ENCODE peak calls at places on chromosomes 7 and 10, in five cellular contexts. K is HFFc6, I is astrocyte of the cerebellum, O is breast epithelium, X is GM13976. U is an unnamed sample.

GRCh38 chr7:16915405-16915804 is 33.6 kb upstream of the AGR3 start:
- DNase-seq in K (peak), I (peak), O (no peak), X (no peak), U (no peak)

GRCh38 chr10:12709516-12709915 is 292.0 kb downstream of the CCDC3 start:
- DNase-seq in O (no peak), K (peak), I (no peak), X (no peak), U (no peak)

GRCh38 chr7:140349172-140349771 is 49.1 kb downstream of the SLC37A3 start:
- DNase-seq in K (no peak), I (peak), X (no peak), O (no peak), U (no peak)

GRCh38 chr10:29132821-29133156 is 156.1 kb upstream of the LYZL1 start:
- DNase-seq in I (no peak), X (no peak), O (no peak), K (no peak), U (no peak)

GRCh38 chr7:46859963-46860475 is 721.9 kb downstream of the TNS3 start:
- DNase-seq in K (peak), X (no peak), I (no peak), O (no peak), U (no peak)

GRCh38 chr10:61100882-61101281 is 156.9 kb upstream of the RHOBTB1 start:
- DNase-seq in X (no peak), I (no peak), O (no peak), K (no peak), U (no peak)

GRCh38 chr10:78626471-78626870 is 442.3 kb upstream of the ZMIZ1 start:
- DNase-seq in X (no peak), O (no peak), K (no peak), I (no peak), U (no peak)

GRCh38 chr7:27207348-27207985 is 7.6 kb upstream of the HOXA13 start:
- DNase-seq in X (no peak), I (no peak), K (no peak), O (no peak), U (no peak)

GRCh38 chr10:129741280-129741977 is 222.6 kb downstream of the EBF3 start:
- DNase-seq in K (no peak), X (no peak), O (peak), I (no peak), U (no peak)

GRCh38 chr7:129169171-129169643 is 19.2 kb upstream of the SMO start:
- DNase-seq in K (no peak), I (no peak), O (no peak), X (peak), U (peak)

GRCh38 chr10:88154596-88155250 is 291.3 kb downstream of the PTEN start:
- DNase-seq in K (peak), I (no peak), X (no peak), O (no peak), U (no peak)

GRCh38 chr10:69481280-69481679 is 30.0 kb downstream of the TSPAN15 start:
- DNase-seq in X (no peak), I (no peak), O (no peak), K (no peak), U (no peak)

GRCh38 chr7:21939136-21939857 is 6.4 kb downstream of the CDCA7L start:
- DNase-seq in X (peak), O (no peak), K (no peak), I (peak), U (peak)

DNA sequence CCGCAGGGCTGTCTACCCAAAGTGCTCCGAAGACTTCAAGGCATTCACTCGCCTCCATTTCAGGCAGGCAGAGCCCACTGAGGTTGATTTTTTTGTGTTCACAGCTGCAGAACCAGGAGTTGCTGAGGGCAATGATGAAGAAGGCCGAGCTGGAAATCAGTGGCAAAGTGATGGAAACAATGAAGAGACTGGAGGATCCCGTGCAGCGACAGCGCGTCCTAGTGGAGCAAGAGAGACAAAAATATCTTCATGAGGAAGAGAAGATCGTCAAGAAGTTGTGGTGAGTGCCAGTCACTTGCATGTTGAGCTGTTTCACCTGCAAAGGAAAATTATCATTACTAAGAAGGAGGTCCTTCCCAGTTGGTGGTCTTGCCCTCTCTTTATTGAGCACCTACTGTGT is 210.5 kb downstream of the ARHGAP21 start:
- DNase-seq in K (no peak), I (peak), X (no peak), O (no peak), U (no peak)
- TF ChIP-seq CTCF in K (peak), I (peak), X (no peak), O (no peak), U (no peak)

GRCh38 chr10:22246680-22247391 is 29.0 kb upstream of the EBLN1 start:
- DNase-seq in K (peak), I (peak), X (no peak), O (no peak), U (no peak)

GRCh38 chr10:22244855-22245254 is 27.0 kb upstream of the EBLN1 start:
- DNase-seq in O (no peak), X (no peak), I (no peak), K (no peak), U (no peak)

GRCh38 chr10:22245567-22245966 is 27.8 kb upstream of the EBLN1 start:
- DNase-seq in K (no peak), O (no peak), X (no peak), I (no peak), U (no peak)

GRCh38 chr10:22243321-22243720 is 25.5 kb upstream of the EBLN1 start:
- DNase-seq in O (no peak), I (no peak), X (no peak), K (no peak), U (no peak)

DNA sequence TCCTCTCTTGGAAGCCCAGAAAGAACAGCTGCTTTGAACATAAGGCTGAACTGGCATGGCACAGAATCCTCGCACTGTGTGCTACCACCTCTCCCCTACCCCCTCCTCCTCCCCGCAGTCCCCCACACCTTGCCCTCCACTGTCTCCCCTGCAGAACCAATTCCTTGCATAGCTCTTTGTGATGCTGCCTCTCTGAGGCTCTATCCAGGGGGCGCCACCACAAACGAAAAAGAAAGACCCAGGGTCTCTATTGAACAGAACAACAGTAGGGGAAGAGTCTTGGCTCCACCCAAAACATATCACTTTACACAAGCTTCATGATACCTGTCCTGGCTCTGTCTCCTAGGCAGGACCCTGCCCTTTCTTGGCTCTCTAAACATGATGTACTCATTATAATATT is 26.2 kb upstream of the EBLN1 start:
- DNase-seq in O (no peak), K (no peak), X (no peak), I (no peak), U (no peak)
- TF ChIP-seq CTCF in O (no peak), K (peak), X (no peak), I (no peak), U (peak)

GRCh38 chr7:105876964-105877601 is 684 bp upstream of the ATXN7L1 start:
- DNase-seq in I (no peak), O (no peak), X (peak), K (peak), U (peak)
- TF ChIP-seq CTCF in I (no peak), O (no peak), X (no peak), K (no peak), U (no peak)

GRCh38 chr7:110539216-110539615 is 551.7 kb upstream of the LRRN3 start:
- DNase-seq in O (no peak), K (peak), I (no peak), X (no peak), U (no peak)

GRCh38 chr7:110531186-110531585 is 559.7 kb upstream of the LRRN3 start:
- DNase-seq in K (no peak), O (no peak), I (no peak), X (no peak), U (no peak)

GRCh38 chr7:110529175-110529574 is 561.8 kb upstream of the LRRN3 start:
- DNase-seq in X (no peak), K (no peak), O (no peak), I (no peak), U (no peak)

GRCh38 chr7:110534241-110534931 is 556.5 kb upstream of the LRRN3 start:
- DNase-seq in K (peak), X (no peak), O (peak), I (no peak), U (no peak)
- TF ChIP-seq CTCF in K (peak), X (no peak), O (no peak), I (no peak), U (no peak)

DNA sequence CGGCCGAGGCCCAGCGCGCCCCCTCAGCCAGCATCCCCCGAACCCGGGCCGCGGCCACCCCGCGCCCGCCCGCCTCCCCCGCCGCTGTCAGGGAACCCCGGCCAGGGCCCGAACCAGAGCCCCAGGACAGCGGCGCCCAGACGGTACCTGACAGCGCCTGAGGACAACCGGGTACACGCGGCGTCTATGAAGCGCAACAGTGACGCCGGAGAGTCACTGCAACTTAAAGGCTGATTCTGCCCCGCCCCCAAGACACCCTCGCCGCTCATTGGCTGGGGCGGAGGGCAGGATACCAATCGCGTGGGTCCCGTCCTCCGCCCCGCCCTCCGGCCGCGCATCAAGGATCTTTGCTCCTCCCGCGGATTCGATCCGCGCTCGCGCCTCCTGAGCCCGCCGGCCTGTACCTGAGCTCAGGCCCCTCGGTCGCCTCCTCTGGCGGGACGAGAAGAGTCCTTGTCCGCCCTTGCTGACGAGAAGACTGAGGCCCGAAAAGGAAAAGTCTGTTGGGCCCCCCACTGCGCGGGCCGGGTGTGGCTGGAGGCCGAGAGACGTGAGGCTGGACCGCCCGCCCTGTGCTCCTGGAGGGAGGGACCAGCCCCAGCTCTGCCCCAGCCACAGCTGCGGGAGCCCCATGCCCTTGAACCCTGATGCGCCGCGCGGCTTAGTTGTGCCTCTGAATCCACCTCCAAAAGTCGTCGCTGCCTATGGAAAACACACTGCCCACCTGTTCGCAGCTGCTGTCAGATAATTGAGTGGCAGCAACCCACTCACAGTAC is at the start of gene OAT:
- DNase-seq in X (peak), K (peak), I (peak), O (peak), U (peak)
- TF ChIP-seq CTCF in X (no peak), K (no peak), I (no peak), O (no peak), U (no peak)

GRCh38 chr10:120138689-120139088 is 246.2 kb downstream of the SEC23IP start:
- DNase-seq in I (no peak), O (no peak), X (no peak), K (no peak), U (no peak)
- TF ChIP-seq CTCF in I (no peak), O (no peak), X (no peak), K (no peak), U (no peak)

GRCh38 chr7:134457166-134457565 is 1.7 kb downstream of the AKR1B1 start:
- DNase-seq in X (no peak), O (no peak), I (no peak), K (no peak), U (no peak)

GRCh38 chr7:134461921-134462320 is 3.0 kb upstream of the AKR1B1 start:
- DNase-seq in X (no peak), O (no peak), I (no peak), K (no peak), U (no peak)

GRCh38 chr7:134460000-134460399 is 1.1 kb upstream of the AKR1B1 start:
- DNase-seq in I (no peak), X (no peak), O (no peak), K (no peak), U (no peak)

GRCh38 chr7:134458806-134459698 is at the start of gene AKR1B1:
- DNase-seq in O (peak), I (peak), K (peak), X (peak), U (peak)

GRCh38 chr7:134458341-134458805 is 527 bp downstream of the AKR1B1 start:
- DNase-seq in O (no peak), X (peak), K (peak), I (no peak), U (peak)
- TF ChIP-seq CTCF in O (no peak), X (no peak), K (peak), I (peak), U (peak)

DNA sequence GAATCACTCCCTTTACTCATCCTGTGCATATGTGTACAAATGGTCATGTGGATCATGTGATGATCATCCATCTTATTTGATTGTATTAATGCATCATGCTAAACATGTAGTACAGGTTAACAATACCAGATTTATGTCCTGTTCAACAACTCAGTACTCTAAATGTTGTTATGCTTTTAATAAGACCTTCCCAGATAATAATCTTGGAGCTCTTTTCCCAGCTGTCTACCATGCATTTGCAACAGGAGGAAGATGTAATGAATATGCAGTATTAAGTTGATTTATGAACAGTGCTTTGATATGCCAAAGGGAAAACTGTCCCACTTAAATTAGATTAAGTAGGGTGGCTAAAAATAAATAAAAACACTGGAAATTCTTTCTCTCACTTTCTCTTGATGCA is 318.1 kb downstream of the BICC1 start:
- DNase-seq in I (no peak), K (no peak), O (no peak), X (no peak), U (no peak)
- TF ChIP-seq CTCF in I (no peak), K (no peak), O (no peak), X (no peak), U (no peak)

U was measured in GM20000.